ENCODE peak calls at places on chromosomes 6 and 20, in five cellular contexts. G is CD4-positive, alpha-beta T cell; J is Peyer's patch; B is stomach; M is stimulated activated CD8-positive, alpha-beta memory T cell treated with anti-CD3 and anti-CD28 coated beads, Interleukin-7, amount 100 ng/mL, for 48 hours. F is an unnamed sample.

GRCh38 chr6:155157101-155157500 is 106.7 kb upstream of the CLDN20 start:
- DNase-seq in G (no peak), J (no peak), B (no peak), M (no peak), F (no peak)

GRCh38 chr6:137389150-137389664 is 105.0 kb downstream of the OLIG3 start:
- DNase-seq in G (peak), J (peak), B (no peak), M (peak), F (no peak)

GRCh38 chr6:145153495-145153894 is 581.8 kb downstream of the EPM2A start:
- DNase-seq in G (no peak), J (no peak), B (no peak), M (no peak), F (no peak)

GRCh38 chr6:31541658-31542521 is at the start of gene DDX39B:
- DNase-seq in G (peak), J (peak), B (peak), M (peak), F (peak)

GRCh38 chr6:167827588-167828324 is 1.0 kb downstream of the AFDN start:
- DNase-seq in G (peak), J (peak), B (peak), M (no peak), F (peak)

GRCh38 chr6:119858901-119859300 is 509.3 kb upstream of the MAN1A1 start:
- DNase-seq in G (no peak), J (no peak), B (no peak), M (no peak), F (no peak)

GRCh38 chr6:153123801-153124200 is 7.3 kb downstream of the RGS17 start:
- DNase-seq in G (no peak), J (no peak), B (no peak), M (no peak), F (no peak)

GRCh38 chr6:33725222-33725621 is 13.7 kb upstream of the UQCC2 start:
- DNase-seq in G (no peak), J (no peak), B (no peak), M (no peak), F (no peak)

GRCh38 chr6:168648240-168648639 is 207.3 kb downstream of the SMOC2 start:
- DNase-seq in G (no peak), J (no peak), B (peak), M (no peak), F (peak)

GRCh38 chr20:45835230-45836224 is 1.9 kb downstream of the SNX21 start:
- DNase-seq in G (no peak), J (no peak), B (no peak), M (no peak), F (no peak)

GRCh38 chr6:81700414-81700813 is 52.1 kb downstream of the TENT5A start:
- DNase-seq in G (no peak), J (no peak), B (no peak), M (no peak), F (no peak)

GRCh38 chr6:41743406-41744235 is 3.6 kb downstream of the PGC start:
- DNase-seq in G (no peak), J (no peak), B (peak), M (no peak), F (no peak)

GRCh38 chr6:43806041-43806757 is 36.2 kb downstream of the VEGFA start:
- DNase-seq in G (no peak), J (peak), B (peak), M (no peak), F (peak)

GRCh38 chr6:136103763-136104311 is 146.3 kb downstream of the MTFR2 start:
- DNase-seq in G (no peak), J (no peak), B (no peak), M (no peak), F (peak)

GRCh38 chr6:13873288-13874190 is 51.2 kb upstream of the RNF182 start:
- DNase-seq in G (peak), J (peak), B (peak), M (peak), F (peak)

GRCh38 chr6:21593927-21594421 is 423 bp downstream of the SOX4 start:
- DNase-seq in G (no peak), J (peak), B (peak), M (no peak), F (no peak)

F was measured in islet precursor cell.